ENCODE peak calls at places on chromosomes 3 and 15, in five cellular contexts. O, U, M, N and F are unnamed samples.
A peak's percentile ranks its signal among the peaks of the same experiment; 100 is the strongest.

GRCh38 chr3:140736863-140737460 is 59.1 kb downstream of the TRIM42 start:
- DNase-seq in O (peak; percentile 47), U (peak; percentile 57), M (peak; percentile 74), N (no peak), F (no peak)

GRCh38 chr3:186152361-186152798 is 43.5 kb upstream of the ETV5 start:
- DNase-seq in O (no peak), N (no peak), U (no peak), M (no peak), F (no peak)

GRCh38 chr3:24853685-24854341 is 359.2 kb upstream of the THRB start:
- DNase-seq in U (no peak), O (no peak), M (peak; percentile 43), N (no peak), F (no peak)

GRCh38 chr3:9204253-9205005 is 45.0 kb downstream of the SRGAP3 start:
- DNase-seq in N (no peak), M (no peak), U (no peak), O (no peak), F (no peak)

GRCh38 chr3:38496131-38496910 is at the start of gene EXOG:
- DNase-seq in U (peak; percentile 92), N (peak; percentile 92), M (peak; percentile 93), O (peak; percentile 95), F (peak; percentile 99)

GRCh38 chr15:41115652-41116115 is 396 bp downstream of the INO80 start:
- DNase-seq in M (peak; percentile 72), O (peak; percentile 78), U (peak; percentile 73), N (peak; percentile 65), F (peak; percentile 84)

GRCh38 chr3:10339376-10339955 is 18.6 kb upstream of the SEC13 start:
- DNase-seq in O (no peak), N (no peak), M (no peak), U (no peak), F (no peak)

GRCh38 chr15:29541309-29541708 is 271.7 kb upstream of the NSMCE3 start:
- DNase-seq in O (no peak), U (no peak), N (no peak), M (no peak), F (no peak)

GRCh38 chr3:166478356-166478755 is 641.1 kb upstream of the BCHE start:
- DNase-seq in N (no peak), U (no peak), O (no peak), M (no peak), F (no peak)

GRCh38 chr3:118478706-118479276 is 555.9 kb downstream of the IGSF11 start:
- DNase-seq in N (no peak), O (no peak), M (no peak), U (no peak), F (no peak)

GRCh38 chr15:74608776-74609175 is 6.9 kb upstream of the CLK3 start:
- DNase-seq in O (no peak), N (no peak), M (no peak), U (no peak), F (no peak)

GRCh38 chr3:151282921-151283320 is 4.6 kb upstream of the P2RY14 start:
- DNase-seq in N (no peak), U (no peak), M (peak; percentile 83), O (no peak), F (no peak)

GRCh38 chr3:97694876-97695275 is 69.7 kb upstream of the ARL6 start:
- DNase-seq in U (no peak), O (no peak), N (no peak), M (no peak), F (no peak)

GRCh38 chr3:40616420-40616819 is 91.7 kb downstream of the ZNF621 start:
- DNase-seq in M (peak; percentile 71), N (no peak), U (no peak), O (no peak), F (peak; percentile 38)

GRCh38 chr3:184320099-184320445 is 5.7 kb downstream of the EIF4G1 start:
- DNase-seq in U (peak; percentile 99), N (no peak), O (peak; percentile 98), M (no peak), F (peak; percentile 95)

GRCh38 chr15:71278989-71279756 is 163.9 kb downstream of the THSD4 start:
- DNase-seq in M (peak; percentile 90), O (peak; percentile 85), N (no peak), U (peak; percentile 84), F (no peak)

GRCh38 chr3:5136619-5137429 is 14.7 kb downstream of the ARL8B start:
- DNase-seq in U (no peak), N (no peak), M (no peak), O (no peak), F (no peak)

GRCh38 chr15:69725957-69726356 is 273.3 kb downstream of the RPLP1 start:
- DNase-seq in N (no peak), O (no peak), U (no peak), M (no peak), F (no peak)

GRCh38 chr15:100879461-100880138 is at the start of gene ALDH1A3:
- DNase-seq in U (peak; percentile 74), N (no peak), O (no peak), M (peak; percentile 34), F (no peak)

GRCh38 chr3:20078194-20078709 is 38.0 kb downstream of the KAT2B start:
- DNase-seq in N (no peak), O (no peak), M (peak; percentile 24), U (no peak), F (no peak)

GRCh38 chr3:69811452-69812401 is 72.5 kb downstream of the MITF start:
- DNase-seq in N (no peak), O (no peak), M (no peak), U (no peak), F (no peak)

GRCh38 chr3:188673509-188674239 is 498.1 kb upstream of the TPRG1 start:
- DNase-seq in N (no peak), U (no peak), O (no peak), M (no peak), F (no peak)

GRCh38 chr3:13301295-13301987 is 118.7 kb downstream of the NUP210 start:
- DNase-seq in O (no peak), M (peak; percentile 33), N (no peak), U (peak; percentile 4), F (no peak)

GRCh38 chr3:24128195-24129005 is 183.3 kb downstream of the NR1D2 start:
- DNase-seq in N (no peak), U (no peak), M (peak; percentile 2), O (no peak), F (no peak)

GRCh38 chr15:79036323-79036722 is 54.3 kb downstream of the RASGRF1 start:
- DNase-seq in N (no peak), M (no peak), O (no peak), U (no peak), F (no peak)

GRCh38 chr3:168736202-168736601 is 640.5 kb upstream of the GOLIM4 start:
- DNase-seq in N (no peak), U (no peak), O (no peak), M (no peak), F (no peak)

GRCh38 chr3:43861635-43862034 is 170.9 kb downstream of the ABHD5 start:
- DNase-seq in O (no peak), M (no peak), N (no peak), U (no peak), F (peak; percentile 62)